ENCODE peak calls at places on chromosomes 16 and 17, in seven cellular contexts. N, J, R, D, U, H and P are unnamed samples.

GRCh38 chr16:9597967-9598730 is 506.7 kb downstream of the HAPSTR1 start:
- DNase-seq in N (no peak), J (no peak), R (no peak), D (no peak), U (no peak), H (no peak), P (no peak)

GRCh38 chr17:75610103-75610984 is 22.7 kb downstream of the MYO15B start:
- DNase-seq in N (no peak), J (no peak), R (no peak), D (no peak), U (no peak), H (no peak), P (no peak)

GRCh38 chr17:17822189-17822978 is 14.4 kb downstream of the SREBF1 start:
- DNase-seq in N (peak; percentile 94), J (no peak), R (peak; percentile 98), D (peak; percentile 91), U (no peak), H (peak; percentile 96), P (no peak)

GRCh38 chr16:50665128-50665878 is 15.8 kb downstream of the SNX20 start:
- DNase-seq in N (peak; percentile 86), J (no peak), R (peak; percentile 64), D (peak; percentile 88), U (peak; percentile 88), H (peak; percentile 76), P (no peak)

GRCh38 chr17:47866941-47867340 is 16.0 kb upstream of the SP6 start:
- DNase-seq in N (no peak), J (no peak), R (peak; percentile 45), D (no peak), U (no peak), H (peak; percentile 72), P (no peak)

GRCh38 chr17:35763767-35764122 is 3.1 kb downstream of the C17orf50 start:
- DNase-seq in N (no peak), J (no peak), R (no peak), D (no peak), U (no peak), H (no peak), P (no peak)

GRCh38 chr16:82655315-82655714 is 28.5 kb downstream of the CDH13 start:
- DNase-seq in N (peak; percentile 43), J (no peak), R (peak; percentile 79), D (no peak), U (no peak), H (peak; percentile 83), P (peak; percentile 77)

GRCh38 chr17:47654991-47655390 is 5.3 kb downstream of the KPNB1 start:
- DNase-seq in N (no peak), J (no peak), R (peak; percentile 24), D (no peak), U (no peak), H (no peak), P (no peak)

GRCh38 chr17:15453246-15453645 is 14.2 kb downstream of the CDRT4 start:
- DNase-seq in N (no peak), J (no peak), R (no peak), D (no peak), U (no peak), H (peak; percentile 50), P (no peak)

GRCh38 chr17:81261582-81262336 is 22.6 kb downstream of the NDUFAF8 start:
- DNase-seq in N (no peak), J (no peak), R (no peak), D (no peak), U (no peak), H (no peak), P (no peak)

GRCh38 chr17:5797447-5797846 is 213.1 kb upstream of the NLRP1 start:
- DNase-seq in N (no peak), J (no peak), R (no peak), D (no peak), U (no peak), H (no peak), P (no peak)

GRCh38 chr17:5793899-5794298 is 209.6 kb upstream of the NLRP1 start:
- DNase-seq in N (no peak), J (no peak), R (peak; percentile 11), D (no peak), U (no peak), H (no peak), P (no peak)

GRCh38 chr17:5794881-5795486 is 210.7 kb upstream of the NLRP1 start:
- DNase-seq in N (no peak), J (no peak), R (no peak), D (no peak), U (no peak), H (no peak), P (no peak)

GRCh38 chr17:5789443-5789842 is 205.1 kb upstream of the NLRP1 start:
- DNase-seq in N (no peak), J (no peak), R (no peak), D (no peak), U (no peak), H (no peak), P (no peak)

GRCh38 chr17:5793157-5793556 is 208.8 kb upstream of the NLRP1 start:
- DNase-seq in N (no peak), J (no peak), R (no peak), D (no peak), U (no peak), H (no peak), P (no peak)
- TF ChIP-seq CTCF in N (no peak), J (no peak), R (peak; percentile 16), D (no peak), U (peak; percentile 21), H (peak; percentile 34), P (no peak)

GRCh38 chr16:30094541-30095165 is 1.4 kb downstream of the YPEL3 start:
- DNase-seq in N (no peak), J (no peak), R (no peak), D (no peak), U (no peak), H (no peak), P (no peak)
- H3K4me3 ChIP-seq in N (peak overlapping the region; percentile 88), J (peak overlapping the region; percentile 62), R (no peak overlapping the region), D (peak overlapping the region; percentile 82), U (peak overlapping the region; percentile 84), H (peak overlapping the region; percentile 85), P (peak overlapping the region; percentile 69)

DNA sequence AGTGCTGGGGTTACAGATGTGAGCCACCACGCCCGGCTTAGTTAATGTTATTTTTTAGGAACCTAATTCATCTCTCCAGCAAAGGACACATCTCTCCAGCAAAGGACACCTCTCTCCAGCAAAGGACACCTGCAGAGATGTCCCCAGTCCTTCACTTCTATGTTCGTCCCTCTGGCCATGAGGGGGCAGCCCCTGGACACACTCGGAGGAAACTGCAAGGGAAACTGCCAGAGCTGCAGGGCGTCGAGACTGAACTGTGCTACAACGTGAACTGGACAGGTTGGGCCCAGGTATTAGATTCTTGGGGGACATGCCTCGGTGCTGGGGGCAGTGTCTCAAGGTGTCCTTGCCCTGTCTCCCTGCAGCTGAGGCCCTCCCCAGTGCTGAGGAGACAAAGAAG is 4.7 kb downstream of the PFAS start:
- DNase-seq in N (no peak), J (no peak), R (peak; percentile 16), D (no peak), U (no peak), H (peak; percentile 2), P (no peak)
- TF ChIP-seq CTCF in N (no peak), J (no peak), R (peak; percentile 9), D (no peak), U (no peak), H (peak; percentile 17), P (no peak)

DNA sequence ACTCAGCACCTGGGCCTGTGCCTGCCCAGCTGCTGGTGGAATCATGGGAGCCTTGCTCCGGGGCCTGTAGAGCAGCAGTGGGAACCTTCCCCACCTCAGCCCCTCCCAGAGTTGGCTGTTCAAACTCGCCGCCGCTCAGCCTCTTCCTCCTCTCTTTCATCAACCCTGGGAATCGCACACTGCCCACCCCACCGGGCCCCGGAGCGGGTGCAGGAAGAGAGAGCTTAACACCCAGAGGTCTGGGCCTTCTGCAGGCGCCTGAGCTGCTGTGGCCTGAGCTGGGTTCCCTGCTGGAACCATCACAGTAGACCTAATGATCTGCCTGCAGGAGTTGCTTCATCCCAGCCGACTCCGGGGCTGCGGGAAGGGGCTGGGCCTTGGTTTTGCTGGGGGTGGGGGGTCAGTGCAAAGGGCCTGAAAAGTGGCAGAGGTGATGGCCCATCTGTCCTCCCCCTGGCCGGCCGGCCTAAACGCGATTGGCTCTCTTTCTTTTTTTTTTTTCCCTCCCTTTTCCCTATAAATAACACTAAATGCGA is 313.9 kb downstream of the SEC14L1 start:
- DNase-seq in N (no peak), J (no peak), R (no peak), D (no peak), U (no peak), H (no peak), P (no peak)
- H3K4me3 ChIP-seq in N (peak overlapping the region; percentile 4), J (peak overlapping the region; percentile 15), R (no peak overlapping the region), D (no peak overlapping the region), U (peak overlapping the region; percentile 65), H (no peak overlapping the region), P (no peak overlapping the region)

DNA sequence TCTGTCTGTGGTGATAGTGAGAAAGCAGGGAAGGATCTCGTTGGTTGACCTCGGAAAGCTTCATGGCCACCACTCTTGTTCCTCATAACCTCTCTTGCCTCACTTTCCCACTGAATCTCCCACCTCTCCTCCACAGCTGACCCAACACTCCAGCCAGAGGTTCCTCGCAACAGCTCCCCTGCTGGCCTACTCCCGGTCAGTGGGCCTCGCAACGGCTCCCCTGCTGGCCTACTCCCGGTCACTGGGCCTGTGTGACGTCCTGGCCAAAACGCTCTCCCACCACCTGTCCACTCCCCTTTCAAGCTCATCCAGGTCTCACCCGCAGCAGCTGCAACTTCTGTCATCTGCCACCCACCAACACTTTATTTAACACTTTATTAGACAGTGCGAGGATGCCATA is 149.1 kb downstream of the VPS53 start:
- DNase-seq in N (no peak), J (no peak), R (no peak), D (no peak), U (no peak), H (no peak), P (no peak)
- TF ChIP-seq CTCF in N (no peak), J (no peak), R (peak; percentile 3), D (no peak), U (no peak), H (no peak), P (no peak)